ENCODE peak calls at places on chromosomes 5 and 9, in five cellular contexts. Y is M059J, F is left cardiac atrium, L is MM.1S, D is cardiac fibroblast. J is an unnamed sample.

GRCh38 chr5:1330146-1330846 is 14.6 kb downstream of the CLPTM1L start:
- DNase-seq in Y (no peak), L (no peak), F (no peak), D (no peak), J (no peak)

GRCh38 chr9:91978739-91979414 is 28.8 kb upstream of the ROR2 start:
- DNase-seq in L (peak), D (peak), Y (peak), F (no peak), J (no peak)

GRCh38 chr9:75993434-75993833 is 103.0 kb downstream of the PCSK5 start:
- DNase-seq in F (no peak), D (peak), Y (peak), L (no peak), J (no peak)

GRCh38 chr9:124381073-124381945 is 33.9 kb downstream of the PSMB7 start:
- DNase-seq in L (no peak), Y (peak), F (no peak), D (peak), J (no peak)

GRCh38 chr9:134163374-134164196 is 779 bp downstream of the RNU6ATAC start:
- DNase-seq in Y (peak), L (peak), D (peak), F (peak), J (peak)

GRCh38 chr5:116453920-116454319 is 120.7 kb downstream of the SEMA6A start:
- DNase-seq in F (no peak), L (no peak), Y (peak), D (no peak), J (no peak)

GRCh38 chr9:70079364-70080103 is 35.9 kb downstream of the MAMDC2 start:
- DNase-seq in L (peak), Y (no peak), F (no peak), D (peak), J (no peak)

GRCh38 chr9:136079211-136079915 is 15.7 kb downstream of the NACC2 start:
- DNase-seq in D (no peak), L (no peak), Y (peak), F (peak), J (no peak)

GRCh38 chr5:52878671-52879070 is 91.0 kb downstream of the ITGA1 start:
- DNase-seq in F (no peak), D (peak), L (no peak), Y (peak), J (no peak)

GRCh38 chr9:122228906-122229837 is at the start of gene LHX6:
- DNase-seq in L (no peak), F (no peak), D (no peak), Y (peak), J (no peak)

GRCh38 chr5:126464016-126464415 is 40.8 kb downstream of the GRAMD2B start:
- DNase-seq in L (peak), D (no peak), F (no peak), Y (no peak), J (no peak)

GRCh38 chr5:1050449-1051365 is 42.1 kb downstream of the NKD2 start:
- DNase-seq in Y (no peak), L (peak), D (no peak), F (no peak), J (no peak)

GRCh38 chr5:9456435-9457042 is 89.3 kb downstream of the SEMA5A start:
- DNase-seq in F (no peak), D (no peak), Y (peak), L (no peak), J (no peak)

GRCh38 chr5:132073231-132074013 is at the start of gene CSF2:
- DNase-seq in L (no peak), Y (peak), F (no peak), D (no peak), J (no peak)

GRCh38 chr5:125612356-125613149 is 810.7 kb upstream of the GRAMD2B start:
- DNase-seq in D (no peak), L (no peak), Y (no peak), F (no peak), J (no peak)

GRCh38 chr5:14223372-14223771 is 80.2 kb downstream of the TRIO start:
- DNase-seq in F (no peak), Y (no peak), L (no peak), D (no peak), J (peak)

GRCh38 chr5:133967715-133968056 is 739 bp downstream of the C5orf15 start:
- DNase-seq in F (no peak), D (peak), Y (peak), L (no peak), J (no peak)

GRCh38 chr9:74952281-74953151 is at the start of gene C9orf40:
- DNase-seq in F (peak), D (peak), Y (peak), L (peak), J (peak)